ENCODE peak calls at places on chromosomes 4 and X, in five cellular contexts. One of them, this sample, is unnamed.
A peak's percentile ranks its signal among the peaks of the same experiment; 100 is the strongest.

GRCh38 chr4:155667538-155668511 is 1.2 kb downstream of the GUCY1A1 start:
- DNase-seq in posterior vena cava: peak; percentile 85
- DNase-seq in activated CD4-positive, alpha-beta T cell treated with anti-CD3 and anti-CD28 coated beads, Interleukin-2, amount 10 ng/mL, durations not matched to agents 7 days and 5 days: no peak
- DNase-seq in pancreas: peak; percentile 22
- DNase-seq in M059J: peak; percentile 27
- DNase-seq in this sample: peak; percentile 76

GRCh38 chr4:8549352-8549931 is 30.8 kb upstream of the GPR78 start:
- DNase-seq in posterior vena cava: no peak
- DNase-seq in activated CD4-positive, alpha-beta T cell treated with anti-CD3 and anti-CD28 coated beads, Interleukin-2, amount 10 ng/mL, durations not matched to agents 7 days and 5 days: no peak
- DNase-seq in pancreas: no peak
- DNase-seq in M059J: no peak
- DNase-seq in this sample: no peak

GRCh38 chr4:138910914-138911336 is 104.7 kb upstream of the NOCT start:
- DNase-seq in posterior vena cava: peak; percentile 93
- DNase-seq in activated CD4-positive, alpha-beta T cell treated with anti-CD3 and anti-CD28 coated beads, Interleukin-2, amount 10 ng/mL, durations not matched to agents 7 days and 5 days: no peak
- DNase-seq in pancreas: peak; percentile 78
- DNase-seq in M059J: peak; percentile 93
- DNase-seq in this sample: no peak

GRCh38 chr4:104930298-104930697 is 216.4 kb upstream of the TET2 start:
- DNase-seq in posterior vena cava: no peak
- DNase-seq in activated CD4-positive, alpha-beta T cell treated with anti-CD3 and anti-CD28 coated beads, Interleukin-2, amount 10 ng/mL, durations not matched to agents 7 days and 5 days: no peak
- DNase-seq in pancreas: no peak
- DNase-seq in M059J: no peak
- DNase-seq in this sample: no peak

GRCh38 chr4:153620352-153620751 is 63.7 kb upstream of the TLR2 start:
- DNase-seq in posterior vena cava: no peak
- DNase-seq in activated CD4-positive, alpha-beta T cell treated with anti-CD3 and anti-CD28 coated beads, Interleukin-2, amount 10 ng/mL, durations not matched to agents 7 days and 5 days: no peak
- DNase-seq in pancreas: no peak
- DNase-seq in M059J: no peak
- DNase-seq in this sample: no peak

GRCh38 chrX:42715689-42716022 is 62.3 kb downstream of the PPP1R2C start:
- DNase-seq in posterior vena cava: no peak
- DNase-seq in activated CD4-positive, alpha-beta T cell treated with anti-CD3 and anti-CD28 coated beads, Interleukin-2, amount 10 ng/mL, durations not matched to agents 7 days and 5 days: no peak
- DNase-seq in pancreas: no peak
- DNase-seq in M059J: no peak
- DNase-seq in this sample: no peak

GRCh38 chrX:41265615-41266014 is 68.3 kb upstream of the DDX3X start:
- DNase-seq in posterior vena cava: no peak
- DNase-seq in activated CD4-positive, alpha-beta T cell treated with anti-CD3 and anti-CD28 coated beads, Interleukin-2, amount 10 ng/mL, durations not matched to agents 7 days and 5 days: peak; percentile 71
- DNase-seq in pancreas: no peak
- DNase-seq in M059J: peak; percentile 87
- DNase-seq in this sample: no peak

GRCh38 chr4:33649015-33649414 is 2595.3 kb downstream of the ARAP2 start:
- DNase-seq in posterior vena cava: no peak
- DNase-seq in activated CD4-positive, alpha-beta T cell treated with anti-CD3 and anti-CD28 coated beads, Interleukin-2, amount 10 ng/mL, durations not matched to agents 7 days and 5 days: no peak
- DNase-seq in pancreas: no peak
- DNase-seq in M059J: peak; percentile 39
- DNase-seq in this sample: no peak

GRCh38 chr4:82493721-82494425 is 63.5 kb downstream of the ENOPH1 start:
- DNase-seq in posterior vena cava: no peak
- DNase-seq in activated CD4-positive, alpha-beta T cell treated with anti-CD3 and anti-CD28 coated beads, Interleukin-2, amount 10 ng/mL, durations not matched to agents 7 days and 5 days: no peak
- DNase-seq in pancreas: no peak
- DNase-seq in M059J: peak; percentile 35
- DNase-seq in this sample: no peak

GRCh38 chr4:142035556-142035955 is 399.2 kb downstream of the IL15 start:
- DNase-seq in posterior vena cava: no peak
- DNase-seq in activated CD4-positive, alpha-beta T cell treated with anti-CD3 and anti-CD28 coated beads, Interleukin-2, amount 10 ng/mL, durations not matched to agents 7 days and 5 days: no peak
- DNase-seq in pancreas: no peak
- DNase-seq in M059J: peak; percentile 10
- DNase-seq in this sample: no peak

GRCh38 chrX:131741103-131741581 is 197.3 kb downstream of the OR13H1 start:
- DNase-seq in posterior vena cava: peak; percentile 91
- DNase-seq in activated CD4-positive, alpha-beta T cell treated with anti-CD3 and anti-CD28 coated beads, Interleukin-2, amount 10 ng/mL, durations not matched to agents 7 days and 5 days: no peak
- DNase-seq in pancreas: no peak
- DNase-seq in M059J: no peak
- DNase-seq in this sample: no peak

GRCh38 chr4:158769175-158769831 is 477 bp downstream of the FNIP2 start:
- DNase-seq in posterior vena cava: peak; percentile 84
- DNase-seq in activated CD4-positive, alpha-beta T cell treated with anti-CD3 and anti-CD28 coated beads, Interleukin-2, amount 10 ng/mL, durations not matched to agents 7 days and 5 days: peak; percentile 52
- DNase-seq in pancreas: peak; percentile 36
- DNase-seq in M059J: peak; percentile 51
- DNase-seq in this sample: no peak

GRCh38 chr4:75920327-75920726 is 18.1 kb upstream of the PPEF2 start:
- DNase-seq in posterior vena cava: no peak
- DNase-seq in activated CD4-positive, alpha-beta T cell treated with anti-CD3 and anti-CD28 coated beads, Interleukin-2, amount 10 ng/mL, durations not matched to agents 7 days and 5 days: no peak
- DNase-seq in pancreas: no peak
- DNase-seq in M059J: no peak
- DNase-seq in this sample: no peak

GRCh38 chrX:132127748-132128147 is at the start of gene FRMD7:
- DNase-seq in posterior vena cava: no peak
- DNase-seq in activated CD4-positive, alpha-beta T cell treated with anti-CD3 and anti-CD28 coated beads, Interleukin-2, amount 10 ng/mL, durations not matched to agents 7 days and 5 days: no peak
- DNase-seq in pancreas: peak; percentile 41
- DNase-seq in M059J: peak; percentile 53
- DNase-seq in this sample: no peak

This sample was measured in GM13976.